ENCODE peak calls at places on chromosome 6, in seven cellular contexts. One of them, this sample, is unnamed.

GRCh38 chr6:22888147-22888831 is 318.9 kb downstream of the HDGFL1 start:
- DNase-seq in endothelial cell: no peak
- DNase-seq in WTC11: no peak
- DNase-seq in GM10248: no peak
- DNase-seq in HFFc6: no peak
- DNase-seq in IMR-90: no peak
- DNase-seq in GM06990: no peak
- DNase-seq in this sample: no peak

GRCh38 chr6:75528423-75528822 is 34.8 kb upstream of the FILIP1 start:
- DNase-seq in GM10248: no peak
- DNase-seq in HFFc6: no peak
- DNase-seq in GM06990: no peak
- DNase-seq in IMR-90: peak; percentile 27
- DNase-seq in endothelial cell: no peak
- DNase-seq in WTC11: no peak
- DNase-seq in this sample: no peak

GRCh38 chr6:31083742-31084354 is 28.5 kb downstream of the C6orf15 start:
- DNase-seq in GM10248: peak; percentile 56
- DNase-seq in WTC11: peak; percentile 83
- DNase-seq in GM06990: no peak
- DNase-seq in endothelial cell: peak; percentile 64
- DNase-seq in IMR-90: peak; percentile 92
- DNase-seq in HFFc6: peak; percentile 64
- DNase-seq in this sample: peak; percentile 41

GRCh38 chr6:133992992-133993682 is 40.1 kb downstream of the TBPL1 start:
- DNase-seq in HFFc6: no peak
- DNase-seq in IMR-90: peak; percentile 37
- DNase-seq in GM06990: no peak
- DNase-seq in WTC11: no peak
- DNase-seq in endothelial cell: no peak
- DNase-seq in GM10248: no peak
- DNase-seq in this sample: no peak

GRCh38 chr6:135233676-135234491 is 52.8 kb downstream of the MYB start:
- DNase-seq in IMR-90: no peak
- DNase-seq in GM10248: peak; percentile 28
- DNase-seq in GM06990: peak; percentile 29
- DNase-seq in WTC11: no peak
- DNase-seq in HFFc6: no peak
- DNase-seq in endothelial cell: no peak
- DNase-seq in this sample: no peak

GRCh38 chr6:44269921-44270525 is at the start of gene TMEM151B:
- DNase-seq in endothelial cell: no peak
- DNase-seq in WTC11: peak; percentile 46
- DNase-seq in GM06990: no peak
- DNase-seq in IMR-90: no peak
- DNase-seq in HFFc6: no peak
- DNase-seq in GM10248: no peak
- DNase-seq in this sample: no peak

GRCh38 chr6:149897855-149898744 is at the start of gene RAET1E:
- DNase-seq in WTC11: peak; percentile 21
- DNase-seq in endothelial cell: no peak
- DNase-seq in GM10248: no peak
- DNase-seq in GM06990: no peak
- DNase-seq in IMR-90: no peak
- DNase-seq in HFFc6: no peak
- DNase-seq in this sample: no peak

GRCh38 chr6:31887173-31887572 is 8.4 kb upstream of the SLC44A4 start:
- DNase-seq in HFFc6: no peak
- DNase-seq in endothelial cell: no peak
- DNase-seq in GM06990: no peak
- DNase-seq in IMR-90: no peak
- DNase-seq in WTC11: no peak
- DNase-seq in GM10248: no peak
- DNase-seq in this sample: no peak

GRCh38 chr6:35368038-35368887 is 25.9 kb downstream of the PPARD start:
- DNase-seq in GM06990: peak; percentile 29
- DNase-seq in IMR-90: peak; percentile 83
- DNase-seq in WTC11: no peak
- DNase-seq in endothelial cell: no peak
- DNase-seq in HFFc6: peak; percentile 83
- DNase-seq in GM10248: peak; percentile 50
- DNase-seq in this sample: peak; percentile 64

GRCh38 chr6:36686668-36687513 is 8.4 kb downstream of the CDKN1A start:
- DNase-seq in IMR-90: no peak
- DNase-seq in GM10248: no peak
- DNase-seq in GM06990: no peak
- DNase-seq in WTC11: no peak
- DNase-seq in HFFc6: no peak
- DNase-seq in endothelial cell: no peak
- DNase-seq in this sample: no peak

GRCh38 chr6:142313284-142313683 is 11.5 kb downstream of the ADGRG6 start:
- DNase-seq in GM06990: no peak
- DNase-seq in WTC11: no peak
- DNase-seq in IMR-90: peak; percentile 85
- DNase-seq in HFFc6: peak; percentile 85
- DNase-seq in endothelial cell: no peak
- DNase-seq in GM10248: no peak
- DNase-seq in this sample: no peak

GRCh38 chr6:34618430-34619182 is 62.5 kb upstream of the SPDEF start:
- DNase-seq in WTC11: no peak
- DNase-seq in HFFc6: no peak
- DNase-seq in GM10248: no peak
- DNase-seq in IMR-90: no peak
- DNase-seq in GM06990: no peak
- DNase-seq in endothelial cell: no peak
- DNase-seq in this sample: no peak

GRCh38 chr6:142934190-142934589 is 10.8 kb downstream of the HIVEP2 start:
- DNase-seq in GM10248: no peak
- DNase-seq in endothelial cell: no peak
- DNase-seq in HFFc6: no peak
- DNase-seq in WTC11: no peak
- DNase-seq in GM06990: no peak
- DNase-seq in IMR-90: no peak
- DNase-seq in this sample: no peak

GRCh38 chr6:6843057-6843627 is 254.6 kb downstream of the LY86 start:
- DNase-seq in GM06990: no peak
- DNase-seq in HFFc6: peak; percentile 26
- DNase-seq in GM10248: no peak
- DNase-seq in WTC11: no peak
- DNase-seq in IMR-90: peak; percentile 58
- DNase-seq in endothelial cell: no peak
- DNase-seq in this sample: no peak

GRCh38 chr6:104983776-104984175 is 26.9 kb downstream of the LIN28B start:
- DNase-seq in endothelial cell: no peak
- DNase-seq in IMR-90: no peak
- DNase-seq in GM10248: no peak
- DNase-seq in WTC11: no peak
- DNase-seq in GM06990: no peak
- DNase-seq in HFFc6: no peak
- DNase-seq in this sample: no peak
- TF ChIP-seq CTCF in endothelial cell: no peak
- TF ChIP-seq CTCF in IMR-90: no peak
- TF ChIP-seq CTCF in GM10248: no peak
- TF ChIP-seq CTCF in WTC11: no peak
- TF ChIP-seq CTCF in GM06990: no peak
- TF ChIP-seq CTCF in HFFc6: no peak
- TF ChIP-seq CTCF in this sample: no peak

GRCh38 chr6:112270756-112271155 is 16.4 kb upstream of the LAMA4 start:
- DNase-seq in HFFc6: no peak
- DNase-seq in GM10248: no peak
- DNase-seq in WTC11: no peak
- DNase-seq in endothelial cell: no peak
- DNase-seq in IMR-90: no peak
- DNase-seq in GM06990: no peak
- DNase-seq in this sample: no peak

GRCh38 chr6:112268628-112269027 is 14.3 kb upstream of the LAMA4 start:
- DNase-seq in endothelial cell: no peak
- DNase-seq in HFFc6: no peak
- DNase-seq in IMR-90: no peak
- DNase-seq in GM06990: no peak
- DNase-seq in WTC11: no peak
- DNase-seq in GM10248: no peak
- DNase-seq in this sample: no peak

GRCh38 chr6:112269979-112270378 is 15.6 kb upstream of the LAMA4 start:
- DNase-seq in WTC11: no peak
- DNase-seq in GM10248: no peak
- DNase-seq in GM06990: no peak
- DNase-seq in IMR-90: no peak
- DNase-seq in HFFc6: no peak
- DNase-seq in endothelial cell: no peak
- DNase-seq in this sample: no peak

GRCh38 chr6:112268011-112268410 is 13.6 kb upstream of the LAMA4 start:
- DNase-seq in HFFc6: no peak
- DNase-seq in endothelial cell: no peak
- DNase-seq in GM10248: no peak
- DNase-seq in WTC11: no peak
- DNase-seq in IMR-90: no peak
- DNase-seq in GM06990: no peak
- DNase-seq in this sample: no peak

DNA sequence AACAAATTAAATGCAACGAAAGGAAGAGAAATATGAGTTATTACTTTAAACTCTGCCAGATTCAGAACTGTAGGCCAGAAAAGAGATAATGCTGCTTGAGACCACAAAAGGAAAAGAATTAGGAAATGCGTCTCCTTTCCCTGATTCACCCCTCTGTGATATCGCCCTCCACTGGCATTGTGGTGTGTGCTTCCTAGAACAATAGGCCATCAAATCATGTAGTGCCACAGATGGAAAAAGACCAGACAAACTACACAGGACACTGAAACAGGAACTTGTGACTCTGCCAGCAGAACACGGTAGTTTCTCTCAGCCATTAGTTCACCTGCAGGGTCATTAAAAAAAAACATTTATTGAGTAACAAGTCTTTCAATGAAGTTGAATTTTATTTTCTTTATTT is 14.8 kb upstream of the LAMA4 start:
- DNase-seq in IMR-90: peak; percentile 31
- DNase-seq in GM06990: no peak
- DNase-seq in GM10248: no peak
- DNase-seq in WTC11: no peak
- DNase-seq in endothelial cell: peak; percentile 7
- DNase-seq in HFFc6: no peak
- DNase-seq in this sample: no peak
- TF ChIP-seq CTCF in IMR-90: peak; percentile 27
- TF ChIP-seq CTCF in GM06990: no peak
- TF ChIP-seq CTCF in GM10248: no peak
- TF ChIP-seq CTCF in WTC11: no peak
- TF ChIP-seq CTCF in endothelial cell: no peak
- TF ChIP-seq CTCF in HFFc6: peak; percentile 67
- TF ChIP-seq CTCF in this sample: no peak

GRCh38 chr6:29597184-29597583 is 12.3 kb downstream of the OR2H2 start:
- DNase-seq in IMR-90: peak; percentile 5
- DNase-seq in endothelial cell: no peak
- DNase-seq in WTC11: no peak
- DNase-seq in GM06990: no peak
- DNase-seq in GM10248: no peak
- DNase-seq in HFFc6: no peak
- DNase-seq in this sample: no peak

GRCh38 chr6:29593199-29593598 is 8.3 kb downstream of the OR2H2 start:
- DNase-seq in IMR-90: no peak
- DNase-seq in HFFc6: no peak
- DNase-seq in endothelial cell: no peak
- DNase-seq in GM06990: no peak
- DNase-seq in WTC11: no peak
- DNase-seq in GM10248: no peak
- DNase-seq in this sample: no peak

GRCh38 chr6:29591677-29592076 is 6.8 kb downstream of the OR2H2 start:
- DNase-seq in GM06990: no peak
- DNase-seq in endothelial cell: no peak
- DNase-seq in GM10248: no peak
- DNase-seq in IMR-90: no peak
- DNase-seq in WTC11: no peak
- DNase-seq in HFFc6: no peak
- DNase-seq in this sample: no peak

GRCh38 chr6:29598348-29598747 is 13.4 kb downstream of the OR2H2 start:
- DNase-seq in IMR-90: no peak
- DNase-seq in HFFc6: no peak
- DNase-seq in WTC11: no peak
- DNase-seq in GM06990: no peak
- DNase-seq in endothelial cell: no peak
- DNase-seq in GM10248: no peak
- DNase-seq in this sample: no peak

GRCh38 chr6:29596381-29596900 is 11.5 kb downstream of the OR2H2 start:
- DNase-seq in GM06990: no peak
- DNase-seq in IMR-90: no peak
- DNase-seq in endothelial cell: no peak
- DNase-seq in HFFc6: no peak
- DNase-seq in GM10248: no peak
- DNase-seq in WTC11: no peak
- DNase-seq in this sample: no peak
- TF ChIP-seq CTCF in GM06990: no peak
- TF ChIP-seq CTCF in IMR-90: no peak
- TF ChIP-seq CTCF in endothelial cell: no peak
- TF ChIP-seq CTCF in HFFc6: no peak
- TF ChIP-seq CTCF in GM10248: no peak
- TF ChIP-seq CTCF in WTC11: no peak
- TF ChIP-seq CTCF in this sample: no peak

GRCh38 chr6:43247115-43247999 is 4.1 kb downstream of the TTBK1 start:
- DNase-seq in IMR-90: peak; percentile 13
- DNase-seq in GM10248: peak; percentile 97
- DNase-seq in GM06990: peak; percentile 83
- DNase-seq in HFFc6: no peak
- DNase-seq in endothelial cell: peak; percentile 81
- DNase-seq in WTC11: peak; percentile 93
- DNase-seq in this sample: peak; percentile 98
- TF ChIP-seq CTCF in IMR-90: no peak
- TF ChIP-seq CTCF in GM10248: no peak
- TF ChIP-seq CTCF in GM06990: peak; percentile 6
- TF ChIP-seq CTCF in HFFc6: no peak
- TF ChIP-seq CTCF in endothelial cell: no peak
- TF ChIP-seq CTCF in WTC11: no peak
- TF ChIP-seq CTCF in this sample: no peak

GRCh38 chr6:54130179-54130578 is 18.9 kb downstream of the MLIP start:
- DNase-seq in HFFc6: no peak
- DNase-seq in GM10248: no peak
- DNase-seq in IMR-90: no peak
- DNase-seq in GM06990: no peak
- DNase-seq in endothelial cell: no peak
- DNase-seq in WTC11: no peak
- DNase-seq in this sample: no peak

GRCh38 chr6:54125493-54125892 is 14.2 kb downstream of the MLIP start:
- DNase-seq in GM06990: no peak
- DNase-seq in HFFc6: no peak
- DNase-seq in IMR-90: no peak
- DNase-seq in endothelial cell: no peak
- DNase-seq in WTC11: no peak
- DNase-seq in GM10248: no peak
- DNase-seq in this sample: no peak
- TF ChIP-seq CTCF in GM06990: no peak
- TF ChIP-seq CTCF in HFFc6: no peak
- TF ChIP-seq CTCF in IMR-90: no peak
- TF ChIP-seq CTCF in endothelial cell: no peak
- TF ChIP-seq CTCF in WTC11: no peak
- TF ChIP-seq CTCF in GM10248: no peak
- TF ChIP-seq CTCF in this sample: no peak